ENCODE peak calls at places on chromosome 13, in four cellular contexts. F is upper lobe of left lung, D is spleen, L is HCT116. X is an unnamed sample.

GRCh38 chr13:99736541-99736940 is 235.0 kb downstream of the ZIC5 start:
- DNase-seq in D (no peak), L (no peak), F (no peak), X (no peak)

GRCh38 chr13:72536668-72537399 is 190.6 kb downstream of the MZT1 start:
- DNase-seq in D (no peak), F (peak), L (no peak), X (no peak)

GRCh38 chr13:114161644-114162532 is 17.2 kb upstream of the CFAP97D2 start:
- DNase-seq in D (peak), F (peak), L (no peak), X (no peak)

GRCh38 chr13:29810898-29811297 is 39.5 kb downstream of the UBL3 start:
- DNase-seq in F (no peak), D (no peak), L (no peak), X (no peak)

GRCh38 chr13:57123660-57124059 is 17.1 kb upstream of the PRR20A start:
- DNase-seq in L (no peak), F (no peak), D (no peak), X (no peak)

GRCh38 chr13:102772042-102772425 is 1.6 kb downstream of the TEX30 start:
- DNase-seq in F (no peak), D (no peak), L (no peak), X (no peak)

GRCh38 chr13:51370116-51370515 is 30.6 kb downstream of the SERPINE3 start:
- DNase-seq in F (no peak), L (no peak), D (no peak), X (no peak)

GRCh38 chr13:46896346-46897138 is at the start of gene HTR2A:
- DNase-seq in F (peak), L (no peak), D (peak), X (no peak)

GRCh38 chr13:38905861-38906260 is 84.8 kb downstream of the STOML3 start:
- DNase-seq in F (no peak), L (no peak), D (no peak), X (no peak)

GRCh38 chr13:67416047-67416925 is 186.2 kb upstream of the PCDH9 start:
- DNase-seq in D (no peak), L (no peak), F (peak), X (no peak)

GRCh38 chr13:111880185-111880584 is 186.8 kb upstream of the SOX1 start:
- DNase-seq in L (no peak), F (no peak), D (no peak), X (peak)

GRCh38 chr13:49828452-49828851 is 36.0 kb upstream of the KPNA3 start:
- DNase-seq in D (no peak), L (no peak), F (no peak), X (no peak)

GRCh38 chr13:37490176-37490575 is 108.4 kb downstream of the POSTN start:
- DNase-seq in L (no peak), D (no peak), F (no peak), X (no peak)

GRCh38 chr13:101711307-101712025 is 259.0 kb downstream of the ITGBL1 start:
- DNase-seq in F (no peak), L (no peak), D (no peak), X (no peak)

GRCh38 chr13:60494296-60494695 is 97.3 kb downstream of the TDRD3 start:
- DNase-seq in D (no peak), F (no peak), L (no peak), X (no peak)

GRCh38 chr13:20715340-20715732 is 11.8 kb downstream of the IL17D start:
- DNase-seq in D (no peak), F (no peak), L (no peak), X (no peak)

GRCh38 chr13:77305276-77305675 is 21.6 kb downstream of the MYCBP2 start:
- DNase-seq in F (no peak), L (no peak), D (no peak), X (no peak)

GRCh38 chr13:51523082-51523518 is 61.2 kb upstream of the WDFY2 start:
- DNase-seq in F (peak), L (no peak), D (no peak), X (no peak)

GRCh38 chr13:50691176-50691681 is 152.3 kb downstream of the DLEU7 start:
- DNase-seq in L (no peak), F (no peak), D (no peak), X (no peak)

GRCh38 chr13:49021953-49022352 is 46.2 kb downstream of the FNDC3A start:
- DNase-seq in D (no peak), F (no peak), L (no peak), X (no peak)

GRCh38 chr13:20702945-20703784 is at the start of gene IL17D:
- DNase-seq in D (peak), F (no peak), L (no peak), X (no peak)

GRCh38 chr13:19586904-19587634 is 25.7 kb upstream of the TPTE2 start:
- DNase-seq in D (peak), L (no peak), F (peak), X (peak)

GRCh38 chr13:41053384-41053826 is 7.9 kb upstream of the WBP4 start:
- DNase-seq in L (no peak), F (no peak), D (no peak), X (no peak)

GRCh38 chr13:50587122-50587521 is 256.4 kb downstream of the DLEU7 start:
- DNase-seq in D (no peak), F (no peak), L (no peak), X (no peak)

GRCh38 chr13:51689597-51689996 is 105.3 kb downstream of the WDFY2 start:
- DNase-seq in L (no peak), D (no peak), F (no peak), X (no peak)

GRCh38 chr13:102172406-102172805 is 229.4 kb downstream of the FGF14 start:
- DNase-seq in D (no peak), L (no peak), F (no peak), X (no peak)

GRCh38 chr13:102846261-102847015 is 606 bp downstream of the ERCC5 start:
- DNase-seq in D (peak), F (peak), L (peak), X (no peak)

GRCh38 chr13:60230593-60230992 is 66.9 kb upstream of the DIAPH3 start:
- DNase-seq in L (no peak), D (no peak), F (no peak), X (no peak)

GRCh38 chr13:66748712-66749111 is 481.4 kb downstream of the PCDH9 start:
- DNase-seq in F (no peak), D (no peak), L (no peak), X (no peak)

GRCh38 chr13:45055198-45055901 is 65.0 kb upstream of the GTF2F2 start:
- DNase-seq in L (peak), D (no peak), F (no peak), X (no peak)

GRCh38 chr13:57633141-57633949 is 1.8 kb downstream of the PCDH17 start:
- DNase-seq in F (peak), L (no peak), D (peak), X (peak)

GRCh38 chr13:37899753-37900152 is 30.2 kb upstream of the TRPC4 start:
- DNase-seq in D (no peak), L (no peak), F (no peak), X (no peak)

GRCh38 chr13:26973281-26973680 is 198.3 kb downstream of the USP12 start:
- DNase-seq in L (no peak), D (peak), F (no peak), X (no peak)

GRCh38 chr13:51243832-51244231 is 21.6 kb downstream of the FAM124A start:
- DNase-seq in D (no peak), F (no peak), L (no peak), X (no peak)

DNA sequence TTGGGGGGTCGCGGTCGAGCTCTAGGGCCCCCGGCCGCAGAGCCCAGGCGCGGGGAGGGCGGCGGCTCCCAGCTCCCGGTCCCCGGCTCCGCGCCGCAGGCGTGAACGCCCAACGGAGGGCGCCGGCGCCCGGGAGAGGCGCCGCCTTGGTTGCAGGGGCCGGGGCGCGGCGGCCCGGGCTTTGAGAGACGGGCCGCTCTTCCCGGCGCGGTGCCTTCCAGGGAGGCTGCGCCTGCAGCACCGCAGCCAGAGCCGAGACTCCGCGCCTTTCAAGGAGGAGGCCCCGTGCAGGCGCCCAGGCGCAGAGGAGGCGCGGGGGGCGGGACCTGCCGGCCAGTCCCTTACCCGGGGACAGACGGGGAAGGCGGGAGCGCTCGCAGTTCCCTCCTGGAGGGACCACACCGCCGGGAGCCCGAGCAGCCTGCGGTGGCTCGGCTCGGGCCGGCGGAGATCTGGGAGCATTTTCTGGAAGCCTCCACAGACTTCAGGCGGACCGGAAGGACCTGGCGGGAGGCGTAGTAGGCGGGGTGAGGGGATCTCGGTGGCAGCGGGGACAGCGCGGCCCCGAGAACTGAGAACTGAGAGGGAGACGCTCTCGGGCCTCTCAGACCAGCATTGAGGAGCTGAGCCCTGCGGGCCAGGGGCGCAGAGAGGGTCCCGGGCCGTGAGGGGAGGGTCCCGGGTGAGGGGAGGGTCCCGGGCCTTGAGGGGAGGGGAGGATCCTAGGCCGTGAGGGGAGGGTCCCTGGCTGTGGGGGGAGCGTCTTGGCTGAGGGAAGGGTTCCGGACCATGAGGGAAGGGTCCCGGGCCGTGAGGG is 25.5 kb upstream of the MCF2L start:
- DNase-seq in L (no peak), F (peak), D (peak), X (no peak)
- TF ChIP-seq POLR2AphosphoS5 in L (no peak), F (peak), D (no peak), X (peak)

GRCh38 chr13:32791545-32792172 is 205.4 kb downstream of the PDS5B start:
- DNase-seq in L (no peak), D (no peak), F (no peak), X (no peak)

DNA sequence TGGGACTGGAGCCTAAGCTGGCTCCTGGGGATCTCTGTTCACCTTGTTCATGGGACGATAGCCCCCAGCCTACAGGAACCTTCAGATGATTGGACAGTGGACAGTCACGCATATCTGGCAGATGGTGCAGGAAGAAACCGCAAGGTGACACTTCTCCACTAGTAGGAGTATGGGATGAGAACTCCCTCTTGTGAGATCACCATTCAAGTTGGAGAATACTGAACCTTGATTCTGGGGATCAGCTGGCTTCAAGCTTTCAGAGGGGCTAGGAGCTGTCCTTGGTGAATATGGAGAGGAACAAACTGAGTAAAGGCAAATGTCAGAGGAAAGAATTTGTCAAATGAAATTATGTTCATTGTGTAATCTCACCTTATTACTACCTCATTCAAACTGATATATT is 204.5 kb downstream of the PDS5B start:
- DNase-seq in F (no peak), D (no peak), L (no peak), X (no peak)
- TF ChIP-seq CTCF in F (no peak), D (no peak), L (no peak), X (no peak)

GRCh38 chr13:94343243-94343585 is 136.3 kb downstream of the DCT start:
- DNase-seq in L (no peak), D (no peak), F (no peak), X (peak)
- TF ChIP-seq POLR2A in L (no peak), D (no peak), F (no peak), X (no peak)

GRCh38 chr13:35781044-35781443 is 304.6 kb upstream of the MAB21L1 start:
- DNase-seq in D (no peak), L (no peak), F (no peak), X (no peak)

GRCh38 chr13:35782793-35783192 is 306.3 kb upstream of the MAB21L1 start:
- DNase-seq in F (no peak), D (no peak), L (no peak), X (no peak)

GRCh38 chr13:35785563-35786327 is 309.3 kb upstream of the MAB21L1 start:
- DNase-seq in D (no peak), F (no peak), L (no peak), X (no peak)

GRCh38 chr13:35781661-35782060 is 305.2 kb upstream of the MAB21L1 start:
- DNase-seq in L (no peak), D (no peak), F (no peak), X (no peak)

DNA sequence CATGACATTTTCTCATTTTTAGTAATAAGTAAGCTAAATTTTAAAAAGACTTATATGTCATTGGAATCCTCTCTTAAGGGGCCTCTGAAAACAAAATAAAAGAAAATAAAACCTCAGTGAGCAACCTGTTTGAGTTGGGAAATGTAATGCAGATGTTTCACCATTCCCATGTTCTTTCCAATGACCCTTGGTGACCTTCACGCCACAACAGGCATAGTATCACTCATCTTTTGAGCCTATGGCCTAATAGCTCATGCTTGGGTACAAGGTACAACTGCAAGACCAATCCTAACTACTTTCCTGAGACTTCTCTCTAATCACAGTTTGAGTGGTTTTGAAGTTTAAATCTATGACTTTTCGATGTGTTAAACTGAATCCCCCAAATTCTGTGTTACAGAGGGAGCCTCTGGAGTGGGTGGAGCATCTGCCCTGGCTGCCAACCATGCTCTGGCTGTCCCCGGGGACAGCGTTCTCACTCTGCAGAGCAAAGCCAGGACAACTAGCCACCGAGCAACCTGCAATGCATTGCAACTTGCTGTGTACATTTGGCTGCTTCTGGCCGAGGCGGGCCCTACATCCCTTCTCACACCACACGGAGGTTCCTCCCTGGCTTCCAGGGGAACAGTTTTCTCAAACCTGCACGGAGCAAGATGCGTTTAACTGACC is 307.9 kb upstream of the MAB21L1 start:
- DNase-seq in D (no peak), L (no peak), F (no peak), X (no peak)
- TF ChIP-seq POLR2AphosphoS5 in D (no peak), L (no peak), F (no peak), X (no peak)